ENCODE peak calls at places on chromosomes 3 and 15, in five cellular contexts. W is suprapubic skin, O is WTC11, E is fibroblast of lung, T is heart right ventricle. F is an unnamed sample.

GRCh38 chr3:19046440-19046839 is 101.9 kb upstream of the KCNH8 start:
- DNase-seq in E (no peak), T (no peak), W (no peak), O (no peak), F (no peak)

GRCh38 chr3:68256635-68257034 is 602.2 kb upstream of the SUCLG2 start:
- DNase-seq in W (no peak), O (peak; percentile 45), T (no peak), E (no peak), F (no peak)

GRCh38 chr3:131009698-131010097 is 16.9 kb downstream of the ASTE1 start:
- DNase-seq in W (no peak), O (no peak), T (no peak), E (no peak), F (no peak)

GRCh38 chr3:194855025-194855391 is 169.3 kb downstream of the FAM43A start:
- DNase-seq in O (no peak), W (no peak), T (no peak), E (no peak), F (no peak)

GRCh38 chr15:75713338-75713895 is 769 bp upstream of the CSPG4 start:
- DNase-seq in O (peak; percentile 40), T (no peak), W (no peak), E (peak; percentile 43), F (no peak)

GRCh38 chr3:58388550-58389061 is 45.0 kb downstream of the PDHB start:
- DNase-seq in W (no peak), E (peak; percentile 82), O (no peak), T (no peak), F (peak; percentile 60)

GRCh38 chr15:49467782-49468181 is 44.7 kb downstream of the FGF7 start:
- DNase-seq in E (no peak), T (no peak), O (no peak), W (no peak), F (no peak)

GRCh38 chr3:138455801-138456716 is 21.6 kb downstream of the ESYT3 start:
- DNase-seq in W (peak; percentile 53), O (no peak), E (peak; percentile 60), T (no peak), F (peak; percentile 1)

GRCh38 chr3:119098620-119099222 is 47.2 kb upstream of the TEX55 start:
- DNase-seq in T (no peak), O (no peak), E (peak; percentile 13), W (no peak), F (peak; percentile 46)

GRCh38 chr3:51992017-51992682 is 3.5 kb downstream of the RPL29 start:
- DNase-seq in W (no peak), E (no peak), O (no peak), T (no peak), F (no peak)

GRCh38 chr3:9891072-9891622 is 737 bp downstream of the JAGN1 start:
- DNase-seq in W (no peak), O (no peak), E (no peak), T (no peak), F (no peak)

GRCh38 chr3:108940166-108940565 is 13.5 kb downstream of the GUCA1C start:
- DNase-seq in T (no peak), O (no peak), E (peak; percentile 35), W (no peak), F (no peak)

GRCh38 chr3:102529452-102529851 is 94.6 kb downstream of the ZPLD1 start:
- DNase-seq in E (peak; percentile 7), T (no peak), W (no peak), O (peak; percentile 35), F (no peak)

GRCh38 chr3:38029400-38030125 is at the start of gene PLCD1:
- DNase-seq in O (peak; percentile 82), T (peak; percentile 86), E (peak; percentile 64), W (peak; percentile 87), F (peak; percentile 28)

GRCh38 chr3:41753651-41754050 is 208.3 kb downstream of the ULK4 start:
- DNase-seq in W (no peak), E (no peak), T (no peak), O (no peak), F (no peak)

GRCh38 chr3:55000546-55000945 is 72.7 kb upstream of the LRTM1 start:
- DNase-seq in E (peak; percentile 97), W (no peak), O (no peak), T (no peak), F (peak; percentile 77)

GRCh38 chr3:50542177-50543034 is 25.1 kb downstream of the C3orf18 start:
- DNase-seq in E (peak; percentile 20), O (peak; percentile 87), W (no peak), T (peak; percentile 57), F (peak; percentile 41)

GRCh38 chr3:46935989-46936620 is 40.4 kb downstream of the CCDC12 start:
- DNase-seq in E (no peak), T (no peak), W (no peak), O (no peak), F (no peak)

GRCh38 chr3:13559751-13560540 is 11.0 kb downstream of the FBLN2 start:
- DNase-seq in T (no peak), W (no peak), E (peak; percentile 51), O (no peak), F (no peak)

GRCh38 chr3:179852117-179852886 is 184.4 kb downstream of the PEX5L start:
- DNase-seq in T (no peak), O (peak; percentile 23), W (no peak), E (peak; percentile 80), F (peak; percentile 71)

GRCh38 chr15:64224508-64224907 is 61.7 kb upstream of the PPIB start:
- DNase-seq in T (no peak), W (no peak), O (no peak), E (peak; percentile 53), F (peak; percentile 27)

GRCh38 chr3:69079269-69080159 is 651 bp downstream of the UBA3 start:
- DNase-seq in T (peak; percentile 35), W (no peak), E (no peak), O (peak; percentile 21), F (no peak)

GRCh38 chr3:40770046-40770445 is 245.3 kb downstream of the ZNF621 start:
- DNase-seq in W (no peak), T (no peak), E (no peak), O (no peak), F (no peak)

GRCh38 chr3:47666118-47666517 is 87.5 kb upstream of the CSPG5 start:
- DNase-seq in E (no peak), W (no peak), O (no peak), T (no peak), F (no peak)

GRCh38 chr3:134353831-134354611 is 20.2 kb downstream of the AMOTL2 start:
- DNase-seq in W (no peak), E (no peak), T (no peak), O (no peak), F (peak; percentile 28)

GRCh38 chr3:135197246-135197645 is 402.2 kb downstream of the EPHB1 start:
- DNase-seq in E (peak; percentile 12), W (no peak), T (no peak), O (no peak), F (no peak)

GRCh38 chr15:95770191-95770590 is 560.3 kb upstream of the NR2F2 start:
- DNase-seq in W (no peak), E (peak; percentile 69), O (no peak), T (no peak), F (peak; percentile 5)

GRCh38 chr15:100113351-100114075 is 228.3 kb downstream of the ADAMTS17 start:
- DNase-seq in E (no peak), O (no peak), W (no peak), T (peak; percentile 59), F (no peak)

GRCh38 chr15:100111103-100112060 is 230.4 kb downstream of the ADAMTS17 start:
- DNase-seq in T (peak; percentile 69), E (peak; percentile 91), O (no peak), W (peak; percentile 78), F (peak; percentile 4)

GRCh38 chr15:100114100-100114499 is 227.7 kb downstream of the ADAMTS17 start:
- DNase-seq in W (no peak), O (no peak), T (peak; percentile 50), E (peak; percentile 98), F (no peak)

GRCh38 chr15:100112636-100113305 is 229.0 kb downstream of the ADAMTS17 start:
- DNase-seq in O (no peak), W (no peak), E (no peak), T (no peak), F (no peak)

DNA sequence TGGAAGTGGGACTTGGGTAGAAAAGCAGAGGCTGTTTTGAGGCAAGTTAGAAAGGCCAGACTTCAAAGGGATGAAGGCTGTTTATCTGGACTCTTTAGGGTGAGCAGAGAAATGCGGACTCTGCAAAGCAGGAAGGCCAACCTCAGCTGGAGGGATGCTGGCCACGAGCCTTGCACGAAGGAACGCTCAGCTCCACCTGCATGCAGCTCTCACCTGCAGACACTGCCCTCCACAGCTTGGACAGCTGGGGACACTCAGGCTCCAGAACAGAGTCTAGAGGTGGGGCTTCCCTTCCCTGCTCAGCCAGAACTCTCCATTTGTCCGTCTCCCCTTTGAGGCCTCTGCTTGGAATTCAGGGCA is 229.7 kb downstream of the ADAMTS17 start:
- DNase-seq in O (no peak), E (no peak), T (no peak), W (no peak), F (no peak)
- TF ChIP-seq CTCF in O (no peak), E (no peak), T (no peak), W (no peak), F (no peak)

GRCh38 chr3:122391674-122392446 is 7.9 kb downstream of the FAM162A start:
- DNase-seq in E (no peak), W (no peak), T (no peak), O (no peak), F (no peak)

GRCh38 chr3:122394173-122394572 is 10.2 kb downstream of the FAM162A start:
- DNase-seq in E (peak; percentile 25), T (no peak), W (no peak), O (no peak), F (no peak)

GRCh38 chr3:122390665-122391064 is 6.7 kb downstream of the FAM162A start:
- DNase-seq in W (no peak), E (no peak), O (no peak), T (no peak), F (no peak)

GRCh38 chr3:122395582-122395981 is 11.6 kb downstream of the FAM162A start:
- DNase-seq in T (no peak), W (no peak), O (no peak), E (no peak), F (no peak)

GRCh38 chr3:122392868-122393844 is 9.2 kb downstream of the FAM162A start:
- DNase-seq in O (no peak), W (no peak), T (no peak), E (peak; percentile 60), F (peak; percentile 61)
- TF ChIP-seq CTCF in O (peak; percentile 50), W (peak; percentile 56), T (peak; percentile 69), E (peak; percentile 68), F (peak; percentile 88)

DNA sequence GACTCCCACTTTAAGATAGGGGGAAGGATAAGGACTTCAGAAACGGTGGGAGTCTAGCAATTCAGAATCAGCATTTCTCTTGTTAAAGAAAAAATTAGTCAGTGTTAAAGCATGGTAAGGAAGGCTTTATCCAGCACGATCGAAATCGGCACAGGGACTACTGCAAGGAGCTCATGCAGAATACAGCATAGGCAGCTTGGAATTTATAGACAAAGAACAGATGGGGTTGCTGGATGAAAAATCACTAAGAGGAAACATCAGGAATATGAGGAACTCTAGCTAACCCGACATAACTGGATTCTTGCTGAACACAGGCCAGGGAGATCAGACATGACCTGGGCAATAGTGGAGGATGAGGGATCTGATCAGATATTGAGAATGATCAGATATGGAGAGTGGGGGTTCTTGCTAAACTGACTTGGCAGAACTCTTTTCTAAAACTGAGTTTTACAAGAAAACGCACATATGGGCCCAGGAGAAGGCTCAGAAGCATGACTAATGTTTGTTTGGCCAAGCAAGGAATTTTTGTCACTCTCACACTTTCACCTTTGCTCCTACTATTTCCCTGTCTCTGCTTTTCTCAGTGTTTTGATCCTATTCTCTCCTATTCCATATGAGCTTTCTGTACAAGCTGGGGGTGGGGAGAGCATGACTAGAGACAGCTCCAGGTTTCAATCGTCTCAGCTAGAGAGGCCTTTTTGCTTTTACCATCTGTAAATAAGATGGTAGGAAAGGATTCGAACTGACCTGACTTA is 3.9 kb upstream of the PLCH1 start:
- DNase-seq in O (no peak), T (no peak), E (no peak), W (no peak), F (no peak)
- TF ChIP-seq CTCF in O (no peak), T (no peak), E (no peak), W (no peak), F (no peak)

GRCh38 chr15:93415576-93415975 is 326.6 kb upstream of the RGMA start:
- DNase-seq in W (no peak), T (no peak), E (no peak), O (no peak), F (no peak)
- TF ChIP-seq CTCF in W (no peak), T (no peak), E (no peak), O (no peak), F (no peak)

F was measured in HFFc6.